ENCODE peak calls at places on chromosomes 16 and 17, in four cellular contexts. M is fibroblast of mammary gland, T is pons, X is pancreas. Y is an unnamed sample.

GRCh38 chr16:31301708-31302400 is 42.1 kb downstream of the ITGAM start:
- DNase-seq in T (peak; percentile 44), M (peak; percentile 29), X (no peak), Y (no peak)

GRCh38 chr16:51453296-51453695 is 302.2 kb upstream of the SALL1 start:
- DNase-seq in T (peak; percentile 44), X (no peak), M (no peak), Y (no peak)

GRCh38 chr17:83057793-83058477 is 21.5 kb upstream of the METRNL start:
- DNase-seq in X (no peak), M (no peak), T (no peak), Y (no peak)

GRCh38 chr17:82385559-82386255 is 14.1 kb downstream of the UTS2R start:
- DNase-seq in X (no peak), M (no peak), T (no peak), Y (no peak)

GRCh38 chr16:35181422-35182030 is 1722.1 kb downstream of the TP53TG3F start:
- DNase-seq in T (no peak), M (no peak), X (no peak), Y (no peak)

GRCh38 chr16:86364653-86365380 is 145.5 kb upstream of the FOXF1 start:
- DNase-seq in X (no peak), M (no peak), T (no peak), Y (no peak)

GRCh38 chr16:55294947-55295346 is 29.1 kb upstream of the IRX6 start:
- DNase-seq in M (peak; percentile 7), X (no peak), T (no peak), Y (no peak)

GRCh38 chr17:80437532-80437931 is 22.6 kb downstream of the ENDOV start:
- DNase-seq in M (no peak), T (no peak), X (no peak), Y (no peak)

GRCh38 chr16:48526058-48526957 is 83.7 kb downstream of the N4BP1 start:
- DNase-seq in X (peak; percentile 28), M (no peak), T (no peak), Y (no peak)

GRCh38 chr17:38464723-38465419 is 36.6 kb downstream of the ARHGAP23 start:
- DNase-seq in T (peak; percentile 85), X (peak; percentile 24), M (peak; percentile 93), Y (peak; percentile 83)

GRCh38 chr17:41226051-41226450 is 397 bp upstream of the KRTAP9-2 start:
- DNase-seq in X (no peak), M (no peak), T (no peak), Y (no peak)

GRCh38 chr16:9870962-9871361 is 311.3 kb downstream of the GRIN2A start:
- DNase-seq in X (no peak), M (no peak), T (no peak), Y (no peak)

GRCh38 chr16:14155572-14156213 is 84.6 kb downstream of the MRTFB start:
- DNase-seq in M (no peak), T (no peak), X (no peak), Y (no peak)

GRCh38 chr16:85460252-85460982 is 152.7 kb upstream of the GSE1 start:
- DNase-seq in X (no peak), T (no peak), M (peak; percentile 57), Y (no peak)

GRCh38 chr17:66337866-66338472 is 35.6 kb downstream of the PRKCA start:
- DNase-seq in T (peak; percentile 18), X (no peak), M (no peak), Y (no peak)

GRCh38 chr17:30554839-30555751 is 77.9 kb downstream of the GOSR1 start:
- DNase-seq in X (no peak), T (no peak), M (peak; percentile 44), Y (no peak)

GRCh38 chr17:37291351-37291750 is 84.4 kb upstream of the C17orf78 start:
- DNase-seq in T (no peak), M (no peak), X (no peak), Y (no peak)

GRCh38 chr16:85935957-85936760 is 37.2 kb downstream of the IRF8 start:
- DNase-seq in T (peak; percentile 44), X (no peak), M (no peak), Y (no peak)